ENCODE peak calls at places on chromosome 9, in seven cellular contexts. B is coronary artery, P is stomach, W is heart right ventricle, O is left ventricle myocardium inferior, H is kidney epithelial cell, S is fibroblast of the aortic adventitia. E is an unnamed sample.

GRCh38 chr9:79945495-79945894 is 373.7 kb downstream of the TLE4 start:
- DNase-seq in P (no peak), O (no peak), S (no peak), H (no peak), B (no peak), W (no peak), E (no peak)

GRCh38 chr9:97940233-97940632 is 2.3 kb upstream of the HEMGN start:
- DNase-seq in O (no peak), S (no peak), W (no peak), H (no peak), B (no peak), P (no peak), E (no peak)

GRCh38 chr9:137721479-137721878 is 102.7 kb downstream of the EHMT1 start:
- DNase-seq in P (no peak), O (no peak), W (no peak), S (no peak), B (no peak), H (no peak), E (no peak)

GRCh38 chr9:91727316-91727861 is 222.6 kb downstream of the ROR2 start:
- DNase-seq in B (no peak), H (no peak), W (no peak), P (no peak), S (peak; percentile 63), O (no peak), E (peak; percentile 62)

GRCh38 chr9:107542401-107542800 is 52.8 kb upstream of the KLF4 start:
- DNase-seq in O (no peak), H (no peak), P (no peak), W (no peak), B (no peak), S (peak; percentile 30), E (peak; percentile 50)

GRCh38 chr9:128636556-128637530 is 19.8 kb downstream of the DYNC2I2 start:
- DNase-seq in W (no peak), S (no peak), B (no peak), O (no peak), P (no peak), H (no peak), E (peak; percentile 17)

GRCh38 chr9:114743446-114743845 is 61.5 kb upstream of the TEX48 start:
- DNase-seq in S (no peak), O (no peak), P (no peak), H (no peak), W (no peak), B (no peak), E (no peak)

GRCh38 chr9:132078369-132079356 is 1.0 kb downstream of the MED27 start:
- DNase-seq in O (no peak), H (peak; percentile 41), P (no peak), W (no peak), B (no peak), S (peak; percentile 46), E (peak; percentile 52)

GRCh38 chr9:70260007-70260443 is 1.2 kb downstream of the SMC5 start:
- DNase-seq in O (no peak), B (no peak), W (no peak), P (no peak), H (no peak), S (no peak), E (no peak)

GRCh38 chr9:133354766-133355165 is 1.5 kb downstream of the SURF1 start:
- DNase-seq in P (no peak), O (no peak), S (no peak), H (no peak), W (no peak), B (no peak), E (no peak)

GRCh38 chr9:81621785-81622243 is 67.5 kb downstream of the TLE1 start:
- DNase-seq in P (no peak), H (no peak), O (no peak), B (no peak), S (no peak), W (no peak), E (no peak)

GRCh38 chr9:134621558-134622110 is 20.0 kb upstream of the COL5A1 start:
- DNase-seq in P (no peak), S (no peak), W (no peak), H (no peak), O (no peak), B (no peak), E (no peak)

GRCh38 chr9:133207021-133207531 is 2.0 kb downstream of the OBP2B start:
- DNase-seq in W (no peak), P (no peak), O (no peak), H (no peak), S (no peak), B (no peak), E (no peak)

DNA sequence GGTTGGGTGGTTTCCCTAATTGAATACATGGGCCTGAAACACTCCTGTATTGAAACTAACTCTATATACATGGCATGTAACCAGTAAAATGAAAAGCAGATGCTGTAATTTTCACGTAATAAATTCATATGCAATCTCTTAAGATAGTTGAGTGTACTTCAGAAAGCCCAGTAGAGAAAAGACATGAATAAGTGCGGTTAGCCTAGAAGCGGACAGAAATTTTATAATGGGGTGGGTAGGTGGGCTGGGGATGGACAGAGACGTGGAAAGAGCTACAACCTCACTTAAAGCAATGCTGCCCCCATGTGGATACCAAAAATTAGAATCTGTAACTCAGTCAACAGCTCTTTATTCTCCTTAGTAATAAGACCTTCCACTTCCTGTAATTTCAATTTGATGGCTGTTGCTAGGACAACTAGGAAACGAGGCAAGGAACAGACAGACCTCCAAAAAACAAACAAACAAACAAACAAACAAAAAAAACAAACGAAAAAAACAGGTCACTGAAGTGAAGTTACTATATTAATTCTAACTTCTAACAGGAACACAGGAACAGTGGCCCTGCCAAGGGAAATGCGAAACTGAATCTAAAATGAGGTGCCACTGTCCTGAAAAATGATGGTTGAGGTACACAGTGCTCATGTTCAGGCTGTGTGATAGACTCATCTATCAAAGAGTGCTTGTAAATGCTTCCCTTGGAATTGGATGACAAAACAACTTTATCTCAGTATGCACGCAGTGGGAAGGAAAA is 103.4 kb upstream of the GNA14 start:
- DNase-seq in B (no peak), W (no peak), P (no peak), O (no peak), H (no peak), S (peak; percentile 90), E (peak; percentile 58)
- TF ChIP-seq CTCF in B (peak; percentile 27), W (peak; percentile 53), P (peak; percentile 21), O (peak; percentile 64), H (peak; percentile 51), S (peak; percentile 44), E (peak; percentile 39)

GRCh38 chr9:85108229-85108628 is 438.7 kb downstream of the NTRK2 start:
- DNase-seq in H (no peak), B (no peak), O (no peak), P (no peak), W (no peak), S (no peak), E (peak; percentile 18)
- TF ChIP-seq CTCF in H (no peak), B (no peak), O (no peak), P (no peak), W (no peak), S (no peak), E (no peak)

GRCh38 chr9:101126556-101126955 is 98.0 kb downstream of the PLPPR1 start:
- DNase-seq in W (no peak), H (no peak), B (no peak), S (no peak), P (no peak), O (no peak), E (no peak)
- TF ChIP-seq CTCF in W (no peak), H (no peak), B (no peak), S (no peak), P (no peak), O (no peak), E (no peak)

GRCh38 chr9:87630266-87630665 is 95.7 kb upstream of the CTSL start:
- DNase-seq in H (no peak), B (peak; percentile 14), O (no peak), W (no peak), S (no peak), P (no peak), E (no peak)
- TF ChIP-seq CTCF in H (no peak), B (no peak), O (no peak), W (no peak), S (no peak), P (no peak), E (no peak)

GRCh38 chr9:109408759-109409462 is 88.1 kb upstream of the EPB41L4B start:
- DNase-seq in B (no peak), P (no peak), H (no peak), O (no peak), S (no peak), W (no peak), E (no peak)

GRCh38 chr9:109414125-109414785 is 83.9 kb downstream of the PTPN3 start:
- DNase-seq in W (no peak), O (no peak), B (no peak), H (no peak), S (no peak), P (no peak), E (no peak)

GRCh38 chr9:109411818-109412352 is 86.2 kb downstream of the PTPN3 start:
- DNase-seq in O (no peak), B (no peak), S (peak; percentile 69), P (no peak), W (no peak), H (no peak), E (peak; percentile 8)

GRCh38 chr9:109411069-109411761 is 86.9 kb downstream of the PTPN3 start:
- DNase-seq in H (no peak), O (no peak), P (no peak), B (no peak), W (no peak), S (no peak), E (no peak)

GRCh38 chr9:109409998-109410397 is 88.1 kb downstream of the PTPN3 start:
- DNase-seq in P (no peak), S (no peak), O (no peak), W (no peak), H (no peak), B (no peak), E (no peak)
- TF ChIP-seq CTCF in P (no peak), S (no peak), O (no peak), W (no peak), H (peak; percentile 8), B (no peak), E (no peak)

GRCh38 chr9:34016149-34016548 is 32.5 kb downstream of the UBAP2 start:
- DNase-seq in B (no peak), W (no peak), S (no peak), P (no peak), H (no peak), O (no peak), E (no peak)

DNA sequence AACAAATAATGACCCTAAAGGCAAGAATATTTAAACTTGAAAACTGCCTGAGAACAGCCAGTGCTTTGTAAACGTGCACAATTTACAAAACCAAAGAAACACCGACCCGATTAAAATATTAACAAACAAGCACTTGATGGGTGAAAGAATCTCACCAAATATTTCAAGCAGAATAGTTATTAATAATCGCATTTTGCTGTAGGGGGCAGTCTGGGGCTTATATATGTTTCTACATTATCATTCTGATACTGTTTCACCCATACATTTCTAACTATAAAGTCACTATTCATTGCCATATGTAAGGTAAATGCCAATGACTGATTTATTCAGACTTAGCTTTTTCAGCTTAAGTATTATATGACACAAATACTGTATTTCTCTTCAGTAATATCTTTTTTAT is 37.7 kb downstream of the UBAP2 start:
- DNase-seq in O (no peak), P (no peak), B (no peak), H (no peak), S (peak; percentile 28), W (no peak), E (peak; percentile 22)
- TF ChIP-seq CTCF in O (peak; percentile 51), P (no peak), B (no peak), H (no peak), S (peak; percentile 37), W (peak; percentile 35), E (peak; percentile 29)

GRCh38 chr9:78130004-78130403 is 98.4 kb upstream of the GNAQ start:
- DNase-seq in H (no peak), P (no peak), S (peak; percentile 66), B (no peak), W (no peak), O (no peak), E (peak; percentile 43)
- TF ChIP-seq CTCF in H (peak; percentile 19), P (no peak), S (peak; percentile 22), B (no peak), W (peak; percentile 15), O (no peak), E (no peak)

GRCh38 chr9:127495884-127496555 is 44.7 kb downstream of the LRSAM1 start:
- DNase-seq in B (no peak), W (no peak), P (no peak), O (no peak), H (no peak), S (no peak), E (no peak)
- TF ChIP-seq CTCF in B (no peak), W (no peak), P (no peak), O (no peak), H (peak; percentile 12), S (no peak), E (no peak)

E was measured in MCF 10A.